ENCODE peak calls at places on chromosomes 4 and X, in four cellular contexts. One of them, this sample, is unnamed.

GRCh38 chrX:19852014-19853005 is 35.1 kb downstream of the SH3KBP1 start:
- DNase-seq in K562: no peak
- DNase-seq in neural progenitor cell: no peak
- DNase-seq in kidney: no peak
- DNase-seq in this sample: no peak

GRCh38 chrX:13937370-13938052 is 92.2 kb downstream of the GEMIN8 start:
- DNase-seq in K562: no peak
- DNase-seq in neural progenitor cell: peak; percentile 37
- DNase-seq in kidney: no peak
- DNase-seq in this sample: peak; percentile 72

GRCh38 chrX:45743081-45743533 is 542.4 kb upstream of the DIPK2B start:
- DNase-seq in K562: peak; percentile 19
- DNase-seq in neural progenitor cell: no peak
- DNase-seq in kidney: no peak
- DNase-seq in this sample: peak; percentile 56

GRCh38 chr4:141142423-141142822 is 9.2 kb upstream of the RNF150 start:
- DNase-seq in K562: no peak
- DNase-seq in neural progenitor cell: no peak
- DNase-seq in kidney: no peak
- DNase-seq in this sample: no peak

GRCh38 chr4:82739292-82740190 is 59.1 kb downstream of the SCD5 start:
- DNase-seq in K562: peak; percentile 71
- DNase-seq in neural progenitor cell: peak; percentile 84
- DNase-seq in kidney: peak; percentile 77
- DNase-seq in this sample: peak; percentile 98

GRCh38 chr4:109979932-109980717 is 67.4 kb downstream of the EGF start:
- DNase-seq in K562: no peak
- DNase-seq in neural progenitor cell: no peak
- DNase-seq in kidney: no peak
- DNase-seq in this sample: no peak

GRCh38 chrX:127732709-127733108 is 319.5 kb downstream of the ACTRT1 start:
- DNase-seq in K562: no peak
- DNase-seq in neural progenitor cell: no peak
- DNase-seq in kidney: no peak
- DNase-seq in this sample: no peak

GRCh38 chrX:69314436-69315348 is 149.4 kb upstream of the PJA1 start:
- DNase-seq in K562: no peak
- DNase-seq in neural progenitor cell: peak; percentile 28
- DNase-seq in kidney: no peak
- DNase-seq in this sample: peak; percentile 77

GRCh38 chr4:76116821-76117220 is 31.4 kb downstream of the NUP54 start:
- DNase-seq in K562: no peak
- DNase-seq in neural progenitor cell: no peak
- DNase-seq in kidney: no peak
- DNase-seq in this sample: no peak

GRCh38 chr4:99013402-99013843 is 17.9 kb downstream of the METAP1 start:
- DNase-seq in K562: no peak
- DNase-seq in neural progenitor cell: peak; percentile 35
- DNase-seq in kidney: no peak
- DNase-seq in this sample: no peak
- H3K9ac ChIP-seq in K562: no peak overlapping the region
- H3K9ac ChIP-seq in neural progenitor cell: no peak overlapping the region
- H3K9ac ChIP-seq in kidney: no peak overlapping the region
- H3K9ac ChIP-seq in this sample: no peak overlapping the region

GRCh38 chrX:103817502-103817901 is 14.6 kb downstream of the RAB9B start:
- DNase-seq in K562: peak; percentile 64
- DNase-seq in neural progenitor cell: peak; percentile 69
- DNase-seq in kidney: no peak
- DNase-seq in this sample: no peak
- TF ChIP-seq CTCF in K562: peak; percentile 72
- TF ChIP-seq CTCF in neural progenitor cell: peak; percentile 85
- TF ChIP-seq CTCF in kidney: peak; percentile 58
- TF ChIP-seq CTCF in this sample: peak; percentile 94

GRCh38 chr4:168877779-168878491 is 132.1 kb downstream of the CBR4 start:
- DNase-seq in K562: no peak
- DNase-seq in neural progenitor cell: peak; percentile 78
- DNase-seq in kidney: peak; percentile 83
- DNase-seq in this sample: peak; percentile 84

GRCh38 chr4:168880087-168880675 is 129.9 kb downstream of the CBR4 start:
- DNase-seq in K562: no peak
- DNase-seq in neural progenitor cell: no peak
- DNase-seq in kidney: no peak
- DNase-seq in this sample: no peak

GRCh38 chr4:168877407-168877778 is 132.7 kb downstream of the CBR4 start:
- DNase-seq in K562: no peak
- DNase-seq in neural progenitor cell: no peak
- DNase-seq in kidney: no peak
- DNase-seq in this sample: no peak

GRCh38 chr4:168880811-168881595 is 129.1 kb downstream of the CBR4 start:
- DNase-seq in K562: no peak
- DNase-seq in neural progenitor cell: no peak
- DNase-seq in kidney: no peak
- DNase-seq in this sample: no peak

GRCh38 chr4:168879178-168879577 is 130.9 kb downstream of the CBR4 start:
- DNase-seq in K562: no peak
- DNase-seq in neural progenitor cell: no peak
- DNase-seq in kidney: no peak
- DNase-seq in this sample: no peak
- H3K9ac ChIP-seq in K562: no peak overlapping the region
- H3K9ac ChIP-seq in neural progenitor cell: no peak overlapping the region
- H3K9ac ChIP-seq in kidney: no peak overlapping the region
- H3K9ac ChIP-seq in this sample: no peak overlapping the region

GRCh38 chr4:48108309-48109073 is 25.6 kb downstream of the TXK start:
- DNase-seq in K562: no peak
- DNase-seq in neural progenitor cell: no peak
- DNase-seq in kidney: no peak
- DNase-seq in this sample: no peak

GRCh38 chr4:48105230-48105629 is 28.8 kb downstream of the TXK start:
- DNase-seq in K562: no peak
- DNase-seq in neural progenitor cell: no peak
- DNase-seq in kidney: no peak
- DNase-seq in this sample: no peak

GRCh38 chr4:48110452-48110978 is 23.5 kb downstream of the TXK start:
- DNase-seq in K562: no peak
- DNase-seq in neural progenitor cell: no peak
- DNase-seq in kidney: no peak
- DNase-seq in this sample: no peak

GRCh38 chr4:48112017-48112667 is 21.9 kb downstream of the TXK start:
- DNase-seq in K562: no peak
- DNase-seq in neural progenitor cell: no peak
- DNase-seq in kidney: no peak
- DNase-seq in this sample: peak; percentile 45

DNA sequence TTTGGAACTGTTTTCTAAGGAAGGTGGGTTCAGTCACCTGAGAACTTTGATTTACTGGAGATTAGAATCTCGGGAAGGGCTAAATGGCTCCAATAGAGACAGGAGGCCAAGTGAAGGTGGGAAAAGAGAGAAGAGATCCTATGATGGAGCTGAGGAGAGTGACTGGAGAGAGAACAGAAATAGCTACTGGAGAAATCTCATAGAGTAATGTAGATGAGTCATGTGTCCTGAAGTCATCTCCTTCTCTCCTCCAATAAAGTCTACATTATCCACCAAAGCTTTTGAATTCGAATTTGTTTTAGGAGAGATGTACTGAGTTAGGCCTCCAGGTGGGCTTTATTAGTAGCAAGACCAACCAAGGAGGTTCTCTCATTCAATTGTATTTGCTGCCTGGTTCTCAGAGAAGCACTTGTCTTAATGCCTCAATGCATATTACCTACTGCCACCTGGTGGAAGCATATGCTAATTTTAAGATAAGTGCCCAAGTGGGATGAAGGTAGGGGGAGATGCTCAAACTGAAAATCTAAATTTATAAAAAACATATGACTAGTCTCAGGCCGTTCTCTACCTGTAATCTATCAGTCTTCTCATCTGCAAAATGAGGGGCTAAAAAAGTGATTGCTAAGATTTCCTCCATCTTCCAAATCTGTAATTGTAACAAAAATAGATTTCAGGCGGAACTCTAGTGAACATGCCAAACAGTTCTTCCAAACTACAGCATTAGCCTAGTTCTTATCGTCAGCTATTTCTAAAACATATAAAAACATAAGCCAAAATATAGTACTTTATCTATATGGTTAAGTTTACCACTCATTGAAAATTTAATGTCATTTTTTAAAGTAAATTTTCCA is 24.4 kb downstream of the TXK start:
- DNase-seq in K562: peak; percentile 70
- DNase-seq in neural progenitor cell: peak; percentile 70
- DNase-seq in kidney: no peak
- DNase-seq in this sample: peak; percentile 50
- TF ChIP-seq CTCF in K562: peak; percentile 76
- TF ChIP-seq CTCF in neural progenitor cell: peak; percentile 66
- TF ChIP-seq CTCF in kidney: peak; percentile 53
- TF ChIP-seq CTCF in this sample: peak; percentile 84

GRCh38 chr4:54661156-54661555 is 3.4 kb downstream of the KIT start:
- DNase-seq in K562: no peak
- DNase-seq in neural progenitor cell: no peak
- DNase-seq in kidney: no peak
- DNase-seq in this sample: no peak
- H3K9ac ChIP-seq in K562: no peak overlapping the region
- H3K9ac ChIP-seq in neural progenitor cell: no peak overlapping the region
- H3K9ac ChIP-seq in kidney: no peak overlapping the region
- H3K9ac ChIP-seq in this sample: no peak overlapping the region

GRCh38 chr4:169012049-169012448 is 2.0 kb upstream of the CBR4 start:
- DNase-seq in K562: no peak
- DNase-seq in neural progenitor cell: no peak
- DNase-seq in kidney: no peak
- DNase-seq in this sample: no peak

GRCh38 chr4:169013396-169013795 is 3.3 kb upstream of the CBR4 start:
- DNase-seq in K562: peak; percentile 34
- DNase-seq in neural progenitor cell: no peak
- DNase-seq in kidney: no peak
- DNase-seq in this sample: no peak

GRCh38 chr4:169010125-169011023 is at the start of gene CBR4:
- DNase-seq in K562: peak; percentile 99
- DNase-seq in neural progenitor cell: peak; percentile 99
- DNase-seq in kidney: peak; percentile 99
- DNase-seq in this sample: peak; percentile 99

GRCh38 chr4:169008478-169008877 is 1.6 kb downstream of the CBR4 start:
- DNase-seq in K562: peak; percentile 31
- DNase-seq in neural progenitor cell: peak; percentile 37
- DNase-seq in kidney: no peak
- DNase-seq in this sample: no peak

DNA sequence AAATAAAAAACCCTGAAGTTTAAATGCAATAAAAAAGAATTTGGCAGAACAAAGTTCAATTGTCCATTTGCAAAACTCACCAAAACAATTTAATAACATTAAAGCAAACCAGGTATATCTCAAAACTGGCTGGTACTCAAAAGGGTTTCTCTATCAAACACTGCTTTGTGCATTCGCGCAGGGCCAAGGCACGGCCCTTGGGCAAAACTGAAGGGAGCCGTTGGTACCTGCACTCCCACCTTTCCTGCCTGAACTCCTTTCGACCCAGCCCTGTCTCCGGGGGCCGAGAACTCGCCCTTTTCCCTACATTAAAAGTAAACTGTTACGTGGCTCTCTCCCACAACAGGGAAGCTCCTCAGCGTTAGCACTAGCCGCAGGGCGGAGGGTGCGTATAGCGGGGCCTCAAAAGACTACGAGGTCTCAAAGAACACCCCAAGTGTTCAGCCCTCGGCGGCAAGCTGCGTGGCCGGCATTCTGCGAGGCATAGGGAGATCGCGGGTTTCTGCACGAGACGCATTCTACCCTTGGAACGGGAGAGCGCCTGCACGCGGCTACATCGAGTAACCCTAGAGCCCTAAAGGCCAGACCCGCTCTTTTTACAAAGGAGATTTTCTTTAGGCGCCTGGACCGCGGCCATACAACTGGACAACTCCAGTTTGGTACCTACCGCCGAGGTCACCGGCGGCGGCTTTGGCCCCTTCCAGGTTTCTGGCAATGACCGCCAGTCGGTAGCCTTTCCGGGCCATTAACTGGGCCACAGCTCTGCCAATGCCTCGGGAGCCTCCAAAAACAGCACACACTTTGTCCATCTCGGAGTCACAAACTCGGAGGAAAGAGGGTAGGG is 552 bp downstream of the CBR4 start:
- DNase-seq in K562: peak; percentile 80
- DNase-seq in neural progenitor cell: peak; percentile 82
- DNase-seq in kidney: peak; percentile 89
- DNase-seq in this sample: peak; percentile 82
- TF ChIP-seq CTCF in K562: peak; percentile 48
- TF ChIP-seq CTCF in neural progenitor cell: peak; percentile 49
- TF ChIP-seq CTCF in kidney: peak; percentile 10
- TF ChIP-seq CTCF in this sample: no peak

GRCh38 chrX:51852096-51852495 is 41.3 kb upstream of the MAGED1 start:
- DNase-seq in K562: no peak
- DNase-seq in neural progenitor cell: peak; percentile 23
- DNase-seq in kidney: no peak
- DNase-seq in this sample: peak; percentile 39
- H3K9ac ChIP-seq in K562: no peak overlapping the region
- H3K9ac ChIP-seq in neural progenitor cell: no peak overlapping the region
- H3K9ac ChIP-seq in kidney: no peak overlapping the region
- H3K9ac ChIP-seq in this sample: no peak overlapping the region

GRCh38 chr4:185730849-185731608 is 81.0 kb downstream of the SORBS2 start:
- DNase-seq in K562: no peak
- DNase-seq in neural progenitor cell: no peak
- DNase-seq in kidney: no peak
- DNase-seq in this sample: no peak
- TF ChIP-seq CTCF in K562: no peak
- TF ChIP-seq CTCF in neural progenitor cell: no peak
- TF ChIP-seq CTCF in kidney: no peak
- TF ChIP-seq CTCF in this sample: no peak